ENCODE peak calls at places on chromosomes 2 and 18, in seven cellular contexts. One of them, this sample, is unnamed.
A peak's percentile ranks its signal among the peaks of the same experiment; 100 is the strongest.

GRCh38 chr2:158686166-158686792 is 108.8 kb upstream of the DAPL1 start:
- DNase-seq in left lung: no peak
- DNase-seq in esophagus muscularis mucosa: no peak
- DNase-seq in heart right ventricle: peak; percentile 29
- DNase-seq in ovary: no peak
- DNase-seq in coronary artery: no peak
- DNase-seq in adrenal gland: no peak
- DNase-seq in this sample: peak; percentile 67

GRCh38 chr2:112165296-112165695 is 27.1 kb downstream of the FBLN7 start:
- DNase-seq in ovary: no peak
- DNase-seq in coronary artery: peak; percentile 43
- DNase-seq in adrenal gland: no peak
- DNase-seq in left lung: no peak
- DNase-seq in esophagus muscularis mucosa: no peak
- DNase-seq in heart right ventricle: no peak
- DNase-seq in this sample: no peak

GRCh38 chr2:217998926-217999633 is 3.7 kb downstream of the TNS1 start:
- DNase-seq in esophagus muscularis mucosa: no peak
- DNase-seq in heart right ventricle: no peak
- DNase-seq in ovary: no peak
- DNase-seq in adrenal gland: peak; percentile 13
- DNase-seq in coronary artery: no peak
- DNase-seq in left lung: no peak
- DNase-seq in this sample: no peak

GRCh38 chr2:172248381-172249173 is 145.9 kb upstream of the DLX2 start:
- DNase-seq in heart right ventricle: no peak
- DNase-seq in ovary: no peak
- DNase-seq in coronary artery: no peak
- DNase-seq in adrenal gland: no peak
- DNase-seq in esophagus muscularis mucosa: no peak
- DNase-seq in left lung: no peak
- DNase-seq in this sample: no peak

GRCh38 chr2:27118525-27119329 is at the start of gene CGREF1:
- DNase-seq in heart right ventricle: no peak
- DNase-seq in coronary artery: no peak
- DNase-seq in ovary: peak; percentile 58
- DNase-seq in adrenal gland: no peak
- DNase-seq in left lung: no peak
- DNase-seq in esophagus muscularis mucosa: no peak
- DNase-seq in this sample: no peak

GRCh38 chr2:105369777-105370690 is 28.8 kb downstream of the FHL2 start:
- DNase-seq in heart right ventricle: peak; percentile 81
- DNase-seq in esophagus muscularis mucosa: no peak
- DNase-seq in adrenal gland: peak; percentile 87
- DNase-seq in left lung: peak; percentile 81
- DNase-seq in ovary: peak; percentile 87
- DNase-seq in coronary artery: peak; percentile 86
- DNase-seq in this sample: peak; percentile 93

GRCh38 chr2:201116115-201116958 is at the start of gene CFLAR:
- DNase-seq in ovary: peak; percentile 78
- DNase-seq in heart right ventricle: peak; percentile 77
- DNase-seq in esophagus muscularis mucosa: peak; percentile 94
- DNase-seq in adrenal gland: peak; percentile 76
- DNase-seq in left lung: peak; percentile 87
- DNase-seq in coronary artery: peak; percentile 89
- DNase-seq in this sample: peak; percentile 51

GRCh38 chr2:109646961-109647360 is 32.8 kb downstream of the SOWAHC start:
- DNase-seq in adrenal gland: no peak
- DNase-seq in esophagus muscularis mucosa: no peak
- DNase-seq in left lung: no peak
- DNase-seq in heart right ventricle: no peak
- DNase-seq in ovary: no peak
- DNase-seq in coronary artery: no peak
- DNase-seq in this sample: no peak

GRCh38 chr18:44520981-44521672 is 159.6 kb upstream of the SETBP1 start:
- DNase-seq in coronary artery: no peak
- DNase-seq in left lung: no peak
- DNase-seq in heart right ventricle: no peak
- DNase-seq in esophagus muscularis mucosa: no peak
- DNase-seq in ovary: no peak
- DNase-seq in adrenal gland: no peak
- DNase-seq in this sample: no peak

GRCh38 chr18:55513199-55513598 is 74.8 kb downstream of the TCF4 start:
- DNase-seq in left lung: no peak
- DNase-seq in adrenal gland: no peak
- DNase-seq in ovary: no peak
- DNase-seq in coronary artery: no peak
- DNase-seq in esophagus muscularis mucosa: no peak
- DNase-seq in heart right ventricle: no peak
- DNase-seq in this sample: no peak

GRCh38 chr18:55509631-55510372 is 78.2 kb downstream of the TCF4 start:
- DNase-seq in left lung: no peak
- DNase-seq in heart right ventricle: no peak
- DNase-seq in esophagus muscularis mucosa: no peak
- DNase-seq in adrenal gland: peak; percentile 15
- DNase-seq in ovary: no peak
- DNase-seq in coronary artery: no peak
- DNase-seq in this sample: no peak

GRCh38 chr18:55508637-55509036 is 79.4 kb downstream of the TCF4 start:
- DNase-seq in left lung: no peak
- DNase-seq in adrenal gland: no peak
- DNase-seq in ovary: no peak
- DNase-seq in heart right ventricle: no peak
- DNase-seq in coronary artery: no peak
- DNase-seq in esophagus muscularis mucosa: no peak
- DNase-seq in this sample: no peak

GRCh38 chr18:55511277-55511676 is 76.7 kb downstream of the TCF4 start:
- DNase-seq in ovary: no peak
- DNase-seq in left lung: no peak
- DNase-seq in esophagus muscularis mucosa: no peak
- DNase-seq in heart right ventricle: no peak
- DNase-seq in adrenal gland: no peak
- DNase-seq in coronary artery: no peak
- DNase-seq in this sample: no peak

DNA sequence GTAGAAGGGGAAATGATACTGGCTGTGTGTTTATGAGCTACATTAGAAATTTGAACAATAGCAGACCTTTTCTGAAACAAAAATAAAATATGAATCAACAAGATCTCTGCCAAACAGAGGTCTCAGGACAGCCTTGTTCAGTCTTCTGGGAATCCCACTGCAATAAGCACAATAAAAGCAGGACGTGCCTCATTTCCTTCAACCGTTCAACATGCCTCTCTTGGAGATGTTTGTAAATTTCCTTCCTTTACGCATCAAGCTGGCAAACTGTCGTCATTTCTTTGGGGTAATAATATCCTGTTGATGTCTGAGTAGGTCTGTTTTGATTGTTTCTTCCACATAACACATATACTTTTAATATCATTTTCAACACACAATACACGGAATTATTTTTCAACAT is 77.2 kb downstream of the TCF4 start:
- DNase-seq in heart right ventricle: no peak
- DNase-seq in left lung: no peak
- DNase-seq in coronary artery: no peak
- DNase-seq in esophagus muscularis mucosa: no peak
- DNase-seq in adrenal gland: peak; percentile 28
- DNase-seq in ovary: no peak
- DNase-seq in this sample: no peak
- H3K4me3 ChIP-seq in heart right ventricle: no peak overlapping the region
- H3K4me3 ChIP-seq in left lung: peak overlapping the region; percentile 12
- H3K4me3 ChIP-seq in coronary artery: peak overlapping the region; percentile 63
- H3K4me3 ChIP-seq in esophagus muscularis mucosa: peak overlapping the region; percentile 30
- H3K4me3 ChIP-seq in adrenal gland: no peak overlapping the region
- H3K4me3 ChIP-seq in ovary: no peak overlapping the region
- H3K4me3 ChIP-seq in this sample: no peak overlapping the region

DNA sequence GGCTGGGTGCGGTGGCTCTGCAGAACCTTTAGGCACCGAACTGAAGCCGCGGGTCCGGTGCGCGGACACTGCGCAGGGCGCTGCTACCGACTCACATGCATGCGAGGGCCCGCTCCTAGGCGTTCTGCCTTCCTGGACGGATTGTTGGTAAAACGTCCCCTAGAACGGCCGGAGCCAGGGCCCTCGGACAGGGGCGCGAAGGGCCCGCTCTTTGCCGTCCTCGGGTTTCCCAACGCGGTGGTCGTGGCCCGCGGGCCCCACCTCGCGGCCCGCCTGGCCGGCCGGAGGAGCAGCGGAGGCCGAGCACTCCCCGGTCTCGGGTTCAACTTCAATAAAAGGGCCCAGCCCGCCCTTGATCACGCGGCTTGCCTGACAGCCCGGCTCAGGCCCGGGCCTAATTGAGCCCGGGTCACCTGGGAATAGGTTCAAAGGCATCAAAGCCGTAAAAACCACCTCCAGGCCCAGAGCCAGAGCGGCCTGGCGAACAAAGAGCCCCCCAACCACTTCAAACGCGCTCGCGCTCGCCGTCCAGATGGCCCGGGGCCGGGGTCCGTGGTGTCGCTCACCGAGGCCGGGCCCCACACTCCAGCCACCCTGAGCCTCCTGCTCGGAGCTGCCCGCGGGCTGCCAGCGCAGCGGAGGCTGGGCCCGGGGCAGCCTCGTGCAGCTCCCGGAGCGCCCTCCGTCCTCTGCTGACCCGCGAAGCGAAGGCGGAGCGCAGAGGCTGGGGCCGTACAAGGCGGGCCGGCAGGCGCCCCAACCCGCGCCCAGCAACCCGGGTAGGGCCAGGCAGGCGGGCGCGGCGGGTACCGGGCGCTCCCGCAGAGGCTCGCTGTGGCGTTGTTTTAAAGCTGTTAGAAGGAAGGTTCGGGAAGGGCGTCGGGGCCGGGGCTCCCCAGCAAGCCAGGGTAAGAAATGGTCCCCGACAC is 1.1 kb upstream of the TWIST2 start:
- DNase-seq in ovary: peak; percentile 68
- DNase-seq in adrenal gland: no peak
- DNase-seq in heart right ventricle: no peak
- DNase-seq in left lung: no peak
- DNase-seq in coronary artery: no peak
- DNase-seq in esophagus muscularis mucosa: peak; percentile 86
- DNase-seq in this sample: no peak
- TF ChIP-seq CTCF in ovary: no peak
- TF ChIP-seq CTCF in adrenal gland: no peak
- TF ChIP-seq CTCF in heart right ventricle: no peak
- TF ChIP-seq CTCF in left lung: no peak
- TF ChIP-seq CTCF in coronary artery: no peak
- TF ChIP-seq CTCF in esophagus muscularis mucosa: no peak
- TF ChIP-seq CTCF in this sample: no peak

DNA sequence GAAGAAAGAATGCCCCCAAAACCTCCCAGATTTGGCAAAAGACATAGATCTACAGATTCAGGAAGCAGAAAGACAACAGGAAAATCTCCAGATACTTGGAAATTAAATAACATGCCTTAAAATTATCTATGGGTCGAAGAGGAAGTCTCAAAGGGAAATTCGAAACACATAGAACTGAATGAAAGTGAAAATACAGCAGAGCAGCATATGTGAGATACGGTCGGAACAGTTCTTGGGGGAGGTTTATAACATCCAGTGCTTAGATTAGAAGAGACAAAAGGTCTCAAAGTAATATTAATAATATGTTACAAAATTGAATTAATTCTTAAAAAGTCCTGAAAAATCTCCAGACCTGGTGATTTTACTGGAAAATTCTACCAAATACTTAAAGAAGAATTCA is 14.3 kb downstream of the KCNG2 start:
- DNase-seq in heart right ventricle: no peak
- DNase-seq in left lung: no peak
- DNase-seq in ovary: no peak
- DNase-seq in adrenal gland: no peak
- DNase-seq in coronary artery: no peak
- DNase-seq in esophagus muscularis mucosa: no peak
- DNase-seq in this sample: no peak
- H3K27ac ChIP-seq in heart right ventricle: no peak overlapping the region
- H3K27ac ChIP-seq in left lung: no peak overlapping the region
- H3K27ac ChIP-seq in ovary: no peak overlapping the region
- H3K27ac ChIP-seq in adrenal gland: no peak overlapping the region
- H3K27ac ChIP-seq in coronary artery: no peak overlapping the region
- H3K27ac ChIP-seq in esophagus muscularis mucosa: no peak overlapping the region
- H3K27ac ChIP-seq in this sample: no peak overlapping the region

GRCh38 chr18:13259701-13260100 is 41.1 kb downstream of the LDLRAD4 start:
- DNase-seq in ovary: no peak
- DNase-seq in heart right ventricle: no peak
- DNase-seq in adrenal gland: peak; percentile 16
- DNase-seq in coronary artery: peak; percentile 76
- DNase-seq in left lung: no peak
- DNase-seq in esophagus muscularis mucosa: no peak
- DNase-seq in this sample: no peak
- H3K4me3 ChIP-seq in ovary: no peak overlapping the region
- H3K4me3 ChIP-seq in heart right ventricle: no peak overlapping the region
- H3K4me3 ChIP-seq in adrenal gland: no peak overlapping the region
- H3K4me3 ChIP-seq in coronary artery: no peak overlapping the region
- H3K4me3 ChIP-seq in left lung: no peak overlapping the region
- H3K4me3 ChIP-seq in esophagus muscularis mucosa: no peak overlapping the region
- H3K4me3 ChIP-seq in this sample: no peak overlapping the region

DNA sequence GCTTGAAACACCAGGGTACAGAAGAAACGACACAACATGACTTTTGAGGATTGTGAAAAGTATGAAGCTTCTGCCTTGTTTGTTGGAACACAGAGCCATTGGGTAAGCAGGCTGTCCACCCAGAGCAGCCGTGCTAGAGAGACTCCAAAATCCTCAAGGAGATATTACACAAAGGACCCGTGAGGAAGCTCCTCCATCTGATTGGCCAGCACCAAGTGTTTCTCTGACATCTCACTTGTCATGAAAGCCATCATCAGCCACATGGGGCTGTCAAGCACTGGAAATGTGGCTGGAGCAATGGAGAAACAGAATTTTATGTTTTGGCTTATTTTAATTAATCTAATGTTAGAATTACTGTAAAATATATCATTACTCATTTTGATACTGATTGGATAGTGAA is 29.8 kb upstream of the LDAH start:
- DNase-seq in coronary artery: no peak
- DNase-seq in esophagus muscularis mucosa: no peak
- DNase-seq in left lung: no peak
- DNase-seq in ovary: no peak
- DNase-seq in adrenal gland: no peak
- DNase-seq in heart right ventricle: no peak
- DNase-seq in this sample: no peak
- TF ChIP-seq CTCF in coronary artery: no peak
- TF ChIP-seq CTCF in esophagus muscularis mucosa: no peak
- TF ChIP-seq CTCF in left lung: no peak
- TF ChIP-seq CTCF in ovary: no peak
- TF ChIP-seq CTCF in adrenal gland: no peak
- TF ChIP-seq CTCF in heart right ventricle: no peak
- TF ChIP-seq CTCF in this sample: no peak

DNA sequence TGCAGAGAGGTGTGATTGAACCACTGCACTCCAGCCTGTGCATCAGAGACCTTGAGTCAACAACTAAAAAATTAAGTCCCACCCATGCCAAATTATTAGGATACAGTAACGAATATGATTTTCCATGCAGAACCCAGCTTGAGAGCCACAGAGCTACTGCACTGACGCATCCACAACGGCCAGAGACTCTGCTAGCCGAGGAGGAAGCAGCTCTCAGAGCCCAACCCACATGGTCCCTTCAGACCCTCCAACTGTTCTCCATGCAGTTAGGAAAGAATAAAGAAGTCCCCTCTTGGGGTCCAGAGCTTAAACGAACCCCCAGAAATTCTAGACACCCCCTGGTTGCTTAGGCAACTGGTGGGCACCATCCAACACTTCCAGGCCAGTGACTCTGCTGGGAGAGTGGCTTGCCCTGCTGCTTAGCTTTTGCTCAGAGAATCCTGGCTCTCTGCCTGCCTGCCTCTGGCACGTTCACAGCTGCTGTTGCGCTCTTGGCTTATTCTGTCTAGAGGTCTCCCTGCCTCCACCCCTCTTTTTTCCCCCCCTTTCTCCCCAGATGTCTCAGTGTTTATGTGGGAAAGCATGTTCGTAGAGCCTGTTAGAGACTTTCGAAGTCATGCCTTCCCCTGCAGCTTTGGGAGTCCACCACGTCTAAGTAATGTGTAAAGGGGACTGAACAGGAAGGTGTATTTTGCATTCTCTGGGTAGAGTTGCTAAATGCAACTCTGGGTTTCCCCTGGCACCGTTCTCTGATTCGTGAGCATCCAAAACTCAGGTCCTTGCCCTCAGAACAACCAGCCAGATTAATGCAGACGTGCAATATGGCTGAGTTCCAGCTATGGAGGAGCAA is 26.0 kb upstream of the SP3 start:
- DNase-seq in left lung: no peak
- DNase-seq in heart right ventricle: peak; percentile 83
- DNase-seq in adrenal gland: peak; percentile 60
- DNase-seq in esophagus muscularis mucosa: peak; percentile 94
- DNase-seq in coronary artery: peak; percentile 90
- DNase-seq in ovary: peak; percentile 89
- DNase-seq in this sample: no peak
- H3K27ac ChIP-seq in left lung: peak overlapping the region; percentile 1
- H3K27ac ChIP-seq in heart right ventricle: peak overlapping the region; percentile 65
- H3K27ac ChIP-seq in adrenal gland: no peak overlapping the region
- H3K27ac ChIP-seq in esophagus muscularis mucosa: peak overlapping the region; percentile 50
- H3K27ac ChIP-seq in coronary artery: peak overlapping the region; percentile 84
- H3K27ac ChIP-seq in ovary: no peak overlapping the region
- H3K27ac ChIP-seq in this sample: peak overlapping the region; percentile 41

This sample was measured in dorsolateral prefrontal cortex.